ENCODE peak calls at places on chromosome 7, in ten cellular contexts. F is GM19239; D is HEK293T; G is LHCN-M2; J is heart left ventricle; R is stomach; H is SHP77; E is effector memory CD8-positive, alpha-beta T cell; B is HuH-7.5; S is mucosa of gallbladder. V is an unnamed sample.

GRCh38 chr7:134920026-134920758 is 66.1 kb upstream of the AGBL3 start:
- DNase-seq in F (no peak), D (no peak), G (peak), J (no peak), R (no peak), H (no peak), E (no peak), B (no peak), S (no peak), V (no peak)

GRCh38 chr7:3294432-3295100 is 6.5 kb upstream of the SDK1 start:
- DNase-seq in F (no peak), D (no peak), G (no peak), J (no peak), R (peak), H (peak), E (no peak), B (no peak), S (peak), V (no peak)

GRCh38 chr7:84022686-84023308 is 171.8 kb downstream of the SEMA3A start:
- DNase-seq in F (no peak), D (no peak), G (no peak), J (no peak), R (peak), H (peak), E (no peak), B (no peak), S (no peak), V (no peak)

GRCh38 chr7:2896141-2896540 is 52.0 kb upstream of the GNA12 start:
- DNase-seq in F (no peak), D (no peak), G (no peak), J (no peak), R (no peak), H (no peak), E (no peak), B (no peak), S (no peak), V (no peak)

GRCh38 chr7:96269246-96269994 is 52.5 kb downstream of the SLC25A13 start:
- DNase-seq in F (no peak), D (no peak), G (no peak), J (no peak), R (no peak), H (no peak), E (no peak), B (no peak), S (no peak), V (no peak)

GRCh38 chr7:66913118-66914049 is 7.6 kb upstream of the TMEM248 start:
- DNase-seq in F (no peak), D (no peak), G (no peak), J (no peak), R (no peak), H (no peak), E (no peak), B (no peak), S (no peak), V (no peak)

GRCh38 chr7:20158684-20159083 is 58.5 kb downstream of the MACC1 start:
- DNase-seq in F (no peak), D (no peak), G (peak), J (no peak), R (no peak), H (no peak), E (no peak), B (no peak), S (no peak), V (no peak)

GRCh38 chr7:8389898-8390642 is 43.3 kb upstream of the NXPH1 start:
- DNase-seq in F (no peak), D (peak), G (peak), J (peak), R (no peak), H (no peak), E (no peak), B (no peak), S (peak), V (no peak)

GRCh38 chr7:19773361-19773760 is at the start of gene TMEM196:
- DNase-seq in F (no peak), D (no peak), G (no peak), J (peak), R (no peak), H (no peak), E (no peak), B (no peak), S (no peak), V (no peak)

GRCh38 chr7:130224210-130224609 is 16.6 kb downstream of the SSMEM1 start:
- DNase-seq in F (no peak), D (no peak), G (no peak), J (no peak), R (no peak), H (no peak), E (no peak), B (no peak), S (no peak), V (no peak)

GRCh38 chr7:66631471-66631870 is 2.8 kb downstream of the KCTD7 start:
- DNase-seq in F (no peak), D (no peak), G (no peak), J (no peak), R (no peak), H (no peak), E (no peak), B (no peak), S (no peak), V (no peak)

GRCh38 chr7:151426486-151426905 is 13.4 kb downstream of the CRYGN start:
- DNase-seq in F (no peak), D (peak), G (peak), J (peak), R (peak), H (no peak), E (no peak), B (no peak), S (peak), V (peak)

GRCh38 chr7:81470084-81470723 is 299.6 kb downstream of the HGF start:
- DNase-seq in F (no peak), D (peak), G (peak), J (peak), R (peak), H (peak), E (no peak), B (no peak), S (peak), V (peak)

GRCh38 chr7:47477191-47478016 is 104.5 kb downstream of the TNS3 start:
- DNase-seq in F (no peak), D (no peak), G (no peak), J (no peak), R (no peak), H (no peak), E (no peak), B (no peak), S (no peak), V (no peak)

GRCh38 chr7:139727151-139727705 is 50.6 kb downstream of the HIPK2 start:
- DNase-seq in F (no peak), D (no peak), G (peak), J (no peak), R (no peak), H (no peak), E (no peak), B (no peak), S (no peak), V (no peak)

GRCh38 chr7:14900051-14900450 is 2.5 kb downstream of the DGKB start:
- DNase-seq in F (no peak), D (no peak), G (no peak), J (no peak), R (no peak), H (no peak), E (no peak), B (no peak), S (no peak), V (no peak)

GRCh38 chr7:158016171-158017087 is 571.2 kb downstream of the PTPRN2 start:
- DNase-seq in F (no peak), D (no peak), G (no peak), J (no peak), R (peak), H (no peak), E (no peak), B (no peak), S (no peak), V (peak)

GRCh38 chr7:116963234-116963633 is 9.9 kb downstream of the ST7 start:
- DNase-seq in F (no peak), D (no peak), G (no peak), J (no peak), R (no peak), H (no peak), E (no peak), B (no peak), S (no peak), V (no peak)

GRCh38 chr7:22586806-22587180 is 86.8 kb upstream of the STEAP1B start:
- DNase-seq in F (no peak), D (peak), G (peak), J (no peak), R (no peak), H (no peak), E (no peak), B (no peak), S (no peak), V (no peak)

GRCh38 chr7:131652934-131653333 is 96.5 kb upstream of the PODXL start:
- DNase-seq in F (no peak), D (no peak), G (no peak), J (no peak), R (no peak), H (no peak), E (no peak), B (no peak), S (no peak), V (no peak)

GRCh38 chr7:100799037-100799896 is 28.1 kb downstream of the EPHB4 start:
- DNase-seq in F (no peak), D (peak), G (peak), J (peak), R (peak), H (peak), E (peak), B (peak), S (peak), V (peak)

GRCh38 chr7:108136191-108136581 is 6.0 kb upstream of the LAMB4 start:
- DNase-seq in F (no peak), D (no peak), G (no peak), J (no peak), R (no peak), H (no peak), E (no peak), B (no peak), S (no peak), V (no peak)

GRCh38 chr7:43700059-43700501 is 29.2 kb downstream of the COA1 start:
- DNase-seq in F (peak), D (peak), G (peak), J (no peak), R (no peak), H (peak), E (no peak), B (no peak), S (no peak), V (no peak)

GRCh38 chr7:68107968-68108367 is 1111.3 kb downstream of the TYW1 start:
- DNase-seq in F (no peak), D (no peak), G (no peak), J (no peak), R (no peak), H (no peak), E (no peak), B (no peak), S (no peak), V (no peak)

GRCh38 chr7:2856388-2857169 is 12.5 kb upstream of the GNA12 start:
- DNase-seq in F (no peak), D (no peak), G (no peak), J (peak), R (no peak), H (no peak), E (no peak), B (no peak), S (no peak), V (no peak)

GRCh38 chr7:134599371-134599770 is 47.3 kb upstream of the BPGM start:
- DNase-seq in F (no peak), D (no peak), G (peak), J (peak), R (no peak), H (peak), E (no peak), B (no peak), S (no peak), V (no peak)

GRCh38 chr7:51009716-51010496 is 227.2 kb upstream of the GRB10 start:
- DNase-seq in F (no peak), D (no peak), G (peak), J (peak), R (no peak), H (no peak), E (no peak), B (no peak), S (no peak), V (peak)

GRCh38 chr7:128755816-128756476 is 16.8 kb downstream of the CALU start:
- DNase-seq in F (no peak), D (no peak), G (peak), J (no peak), R (no peak), H (no peak), E (no peak), B (no peak), S (peak), V (no peak)

GRCh38 chr7:106121189-106121799 is 9.2 kb upstream of the SYPL1 start:
- DNase-seq in F (no peak), D (no peak), G (no peak), J (no peak), R (no peak), H (no peak), E (no peak), B (no peak), S (no peak), V (no peak)

GRCh38 chr7:25945608-25946007 is 206.4 kb upstream of the NFE2L3 start:
- DNase-seq in F (no peak), D (no peak), G (no peak), J (no peak), R (no peak), H (no peak), E (no peak), B (no peak), S (no peak), V (no peak)

GRCh38 chr7:26346611-26347200 is 55.0 kb downstream of the SNX10 start:
- DNase-seq in F (no peak), D (no peak), G (peak), J (no peak), R (no peak), H (no peak), E (no peak), B (no peak), S (no peak), V (no peak)

GRCh38 chr7:22934023-22934422 is 79.9 kb downstream of the HYCC1 start:
- DNase-seq in F (no peak), D (no peak), G (no peak), J (no peak), R (no peak), H (no peak), E (no peak), B (no peak), S (no peak), V (no peak)

V was measured in right atrium auricular region.